ENCODE peak calls at places on chromosomes 12 and 14, in six cellular contexts. One of them, this sample, is unnamed.
A peak's percentile ranks its signal among the peaks of the same experiment; 100 is the strongest.

GRCh38 chr12:129827985-129828384 is 75.8 kb downstream of the TMEM132D start:
- DNase-seq in cardiac muscle cell: no peak
- DNase-seq in BJ: no peak
- DNase-seq in breast epithelium: no peak
- DNase-seq in fibroblast of lung: no peak
- DNase-seq in heart right ventricle: no peak
- DNase-seq in this sample: no peak

GRCh38 chr14:32468955-32469354 is 139.9 kb downstream of the AKAP6 start:
- DNase-seq in cardiac muscle cell: no peak
- DNase-seq in BJ: peak; percentile 61
- DNase-seq in breast epithelium: no peak
- DNase-seq in fibroblast of lung: peak; percentile 84
- DNase-seq in heart right ventricle: no peak
- DNase-seq in this sample: peak; percentile 45

GRCh38 chr14:103296007-103296406 is 38.0 kb upstream of the EIF5 start:
- DNase-seq in cardiac muscle cell: peak; percentile 62
- DNase-seq in BJ: peak; percentile 25
- DNase-seq in breast epithelium: no peak
- DNase-seq in fibroblast of lung: peak; percentile 52
- DNase-seq in heart right ventricle: no peak
- DNase-seq in this sample: peak; percentile 58

GRCh38 chr12:109946913-109947312 is 46.8 kb downstream of the TCHP start:
- DNase-seq in cardiac muscle cell: no peak
- DNase-seq in BJ: no peak
- DNase-seq in breast epithelium: no peak
- DNase-seq in fibroblast of lung: no peak
- DNase-seq in heart right ventricle: no peak
- DNase-seq in this sample: no peak

GRCh38 chr12:31238764-31239387 is 87.1 kb downstream of the SINHCAF start:
- DNase-seq in cardiac muscle cell: peak; percentile 77
- DNase-seq in BJ: no peak
- DNase-seq in breast epithelium: peak; percentile 69
- DNase-seq in fibroblast of lung: peak; percentile 62
- DNase-seq in heart right ventricle: peak; percentile 36
- DNase-seq in this sample: no peak

GRCh38 chr12:65511134-65511912 is 232.8 kb downstream of the MSRB3 start:
- DNase-seq in cardiac muscle cell: no peak
- DNase-seq in BJ: no peak
- DNase-seq in breast epithelium: peak; percentile 69
- DNase-seq in fibroblast of lung: peak; percentile 14
- DNase-seq in heart right ventricle: peak; percentile 39
- DNase-seq in this sample: no peak

GRCh38 chr14:103607039-103607668 is 21.9 kb upstream of the KLC1 start:
- DNase-seq in cardiac muscle cell: peak; percentile 23
- DNase-seq in BJ: peak; percentile 80
- DNase-seq in breast epithelium: no peak
- DNase-seq in fibroblast of lung: peak; percentile 96
- DNase-seq in heart right ventricle: peak; percentile 66
- DNase-seq in this sample: no peak

GRCh38 chr14:103563089-103563620 is 395 bp downstream of the COA8 start:
- DNase-seq in cardiac muscle cell: no peak
- DNase-seq in BJ: no peak
- DNase-seq in breast epithelium: no peak
- DNase-seq in fibroblast of lung: no peak
- DNase-seq in heart right ventricle: no peak
- DNase-seq in this sample: no peak

GRCh38 chr12:44247588-44247987 is 411.7 kb downstream of the TMEM117 start:
- DNase-seq in cardiac muscle cell: no peak
- DNase-seq in BJ: no peak
- DNase-seq in breast epithelium: no peak
- DNase-seq in fibroblast of lung: no peak
- DNase-seq in heart right ventricle: no peak
- DNase-seq in this sample: no peak
- TF ChIP-seq CTCF in cardiac muscle cell: no peak
- TF ChIP-seq CTCF in BJ: no peak
- TF ChIP-seq CTCF in breast epithelium: no peak
- TF ChIP-seq CTCF in fibroblast of lung: no peak
- TF ChIP-seq CTCF in heart right ventricle: no peak
- TF ChIP-seq CTCF in this sample: peak; percentile 17

GRCh38 chr14:92609955-92610354 is 96.4 kb downstream of the RIN3 start:
- DNase-seq in cardiac muscle cell: no peak
- DNase-seq in BJ: no peak
- DNase-seq in breast epithelium: no peak
- DNase-seq in fibroblast of lung: peak; percentile 65
- DNase-seq in heart right ventricle: no peak
- DNase-seq in this sample: no peak
- H3K4me3 ChIP-seq in cardiac muscle cell: no peak overlapping the region
- H3K4me3 ChIP-seq in BJ: no peak overlapping the region
- H3K4me3 ChIP-seq in breast epithelium: no peak overlapping the region
- H3K4me3 ChIP-seq in fibroblast of lung: no peak overlapping the region
- H3K4me3 ChIP-seq in heart right ventricle: no peak overlapping the region
- H3K4me3 ChIP-seq in this sample: no peak overlapping the region

DNA sequence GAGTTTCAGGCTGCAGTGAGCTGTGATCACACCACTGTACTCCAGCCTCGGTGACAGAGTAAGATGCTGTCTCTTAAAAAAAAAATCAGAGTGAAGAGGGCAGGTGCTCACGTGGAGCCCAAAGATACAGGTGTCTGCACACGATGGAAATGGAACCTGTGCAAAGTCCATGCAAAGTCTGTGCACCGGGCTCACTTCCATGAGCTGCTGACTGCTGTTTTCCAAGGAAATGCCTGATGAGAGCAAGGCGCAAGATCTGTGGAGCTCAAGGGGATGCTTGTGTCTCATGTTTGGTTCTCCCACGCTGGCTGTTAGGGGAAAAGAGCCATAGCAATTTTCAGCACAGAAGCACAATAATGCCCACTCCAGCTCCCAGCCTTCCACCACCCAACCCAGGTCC is 27.7 kb upstream of the DICER1 start:
- DNase-seq in cardiac muscle cell: no peak
- DNase-seq in BJ: no peak
- DNase-seq in breast epithelium: no peak
- DNase-seq in fibroblast of lung: no peak
- DNase-seq in heart right ventricle: no peak
- DNase-seq in this sample: no peak
- H3K27me3 ChIP-seq in cardiac muscle cell: peaks cover 8% of the 10 kb centered on the region
- H3K27me3 ChIP-seq in BJ: no peaks in the 10 kb centered on the region
- H3K27me3 ChIP-seq in breast epithelium: no peaks in the 10 kb centered on the region
- H3K27me3 ChIP-seq in fibroblast of lung: peaks cover 2% of the 10 kb centered on the region
- H3K27me3 ChIP-seq in heart right ventricle: no peaks in the 10 kb centered on the region
- H3K27me3 ChIP-seq in this sample: no peaks in the 10 kb centered on the region

GRCh38 chr12:85951823-85952222 is 77.7 kb downstream of the NTS start:
- DNase-seq in cardiac muscle cell: no peak
- DNase-seq in BJ: no peak
- DNase-seq in breast epithelium: no peak
- DNase-seq in fibroblast of lung: peak; percentile 42
- DNase-seq in heart right ventricle: no peak
- DNase-seq in this sample: no peak

GRCh38 chr12:85949253-85949652 is 75.2 kb downstream of the NTS start:
- DNase-seq in cardiac muscle cell: no peak
- DNase-seq in BJ: no peak
- DNase-seq in breast epithelium: no peak
- DNase-seq in fibroblast of lung: no peak
- DNase-seq in heart right ventricle: no peak
- DNase-seq in this sample: no peak

DNA sequence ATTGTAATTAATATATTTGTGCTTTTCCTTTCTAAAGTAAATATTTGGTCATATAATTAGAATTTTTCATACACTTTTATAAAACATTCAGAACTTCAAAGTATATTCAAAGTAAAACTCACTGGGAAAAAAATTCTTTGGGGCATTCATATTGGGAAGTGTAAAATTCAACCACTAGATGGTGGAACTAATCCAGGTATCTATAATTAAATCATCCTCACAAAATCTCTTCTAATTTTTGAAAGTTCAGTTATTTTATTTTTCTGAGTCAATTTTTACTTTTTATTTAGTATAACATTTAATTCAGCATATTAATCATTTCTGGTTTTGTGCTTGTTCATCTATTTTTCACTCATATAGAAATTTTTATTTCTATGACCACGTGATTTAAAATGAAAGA is 81.0 kb downstream of the NTS start:
- DNase-seq in cardiac muscle cell: no peak
- DNase-seq in BJ: no peak
- DNase-seq in breast epithelium: no peak
- DNase-seq in fibroblast of lung: peak; percentile 42
- DNase-seq in heart right ventricle: no peak
- DNase-seq in this sample: no peak
- TF ChIP-seq CTCF in cardiac muscle cell: peak; percentile 29
- TF ChIP-seq CTCF in BJ: no peak
- TF ChIP-seq CTCF in breast epithelium: no peak
- TF ChIP-seq CTCF in fibroblast of lung: no peak
- TF ChIP-seq CTCF in heart right ventricle: no peak
- TF ChIP-seq CTCF in this sample: no peak

GRCh38 chr12:122528992-122529391 is 1.9 kb downstream of the KNTC1 start:
- DNase-seq in cardiac muscle cell: no peak
- DNase-seq in BJ: no peak
- DNase-seq in breast epithelium: no peak
- DNase-seq in fibroblast of lung: no peak
- DNase-seq in heart right ventricle: no peak
- DNase-seq in this sample: no peak

GRCh38 chr12:122523846-122524718 is 2.7 kb downstream of the RSRC2 start:
- DNase-seq in cardiac muscle cell: no peak
- DNase-seq in BJ: no peak
- DNase-seq in breast epithelium: no peak
- DNase-seq in fibroblast of lung: no peak
- DNase-seq in heart right ventricle: no peak
- DNase-seq in this sample: no peak

GRCh38 chr12:122528582-122528981 is 1.5 kb downstream of the KNTC1 start:
- DNase-seq in cardiac muscle cell: no peak
- DNase-seq in BJ: no peak
- DNase-seq in breast epithelium: no peak
- DNase-seq in fibroblast of lung: no peak
- DNase-seq in heart right ventricle: no peak
- DNase-seq in this sample: no peak

GRCh38 chr12:122526683-122527477 is at the start of the genes KNTC1 and RSRC2:
- DNase-seq in cardiac muscle cell: peak; percentile 100
- DNase-seq in BJ: peak; percentile 99
- DNase-seq in breast epithelium: peak; percentile 96
- DNase-seq in fibroblast of lung: peak; percentile 100
- DNase-seq in heart right ventricle: peak; percentile 93
- DNase-seq in this sample: peak; percentile 98

GRCh38 chr12:122527478-122527944 is 462 bp downstream of the KNTC1 start:
- DNase-seq in cardiac muscle cell: peak; percentile 21
- DNase-seq in BJ: no peak
- DNase-seq in breast epithelium: no peak
- DNase-seq in fibroblast of lung: peak; percentile 10
- DNase-seq in heart right ventricle: no peak
- DNase-seq in this sample: no peak
- H3K4me3 ChIP-seq in cardiac muscle cell: peak overlapping the region; percentile 98
- H3K4me3 ChIP-seq in BJ: peak overlapping the region; percentile 52
- H3K4me3 ChIP-seq in breast epithelium: peak overlapping the region; percentile 87
- H3K4me3 ChIP-seq in fibroblast of lung: peak overlapping the region; percentile 92
- H3K4me3 ChIP-seq in heart right ventricle: peak overlapping the region; percentile 91
- H3K4me3 ChIP-seq in this sample: peak overlapping the region; percentile 87

DNA sequence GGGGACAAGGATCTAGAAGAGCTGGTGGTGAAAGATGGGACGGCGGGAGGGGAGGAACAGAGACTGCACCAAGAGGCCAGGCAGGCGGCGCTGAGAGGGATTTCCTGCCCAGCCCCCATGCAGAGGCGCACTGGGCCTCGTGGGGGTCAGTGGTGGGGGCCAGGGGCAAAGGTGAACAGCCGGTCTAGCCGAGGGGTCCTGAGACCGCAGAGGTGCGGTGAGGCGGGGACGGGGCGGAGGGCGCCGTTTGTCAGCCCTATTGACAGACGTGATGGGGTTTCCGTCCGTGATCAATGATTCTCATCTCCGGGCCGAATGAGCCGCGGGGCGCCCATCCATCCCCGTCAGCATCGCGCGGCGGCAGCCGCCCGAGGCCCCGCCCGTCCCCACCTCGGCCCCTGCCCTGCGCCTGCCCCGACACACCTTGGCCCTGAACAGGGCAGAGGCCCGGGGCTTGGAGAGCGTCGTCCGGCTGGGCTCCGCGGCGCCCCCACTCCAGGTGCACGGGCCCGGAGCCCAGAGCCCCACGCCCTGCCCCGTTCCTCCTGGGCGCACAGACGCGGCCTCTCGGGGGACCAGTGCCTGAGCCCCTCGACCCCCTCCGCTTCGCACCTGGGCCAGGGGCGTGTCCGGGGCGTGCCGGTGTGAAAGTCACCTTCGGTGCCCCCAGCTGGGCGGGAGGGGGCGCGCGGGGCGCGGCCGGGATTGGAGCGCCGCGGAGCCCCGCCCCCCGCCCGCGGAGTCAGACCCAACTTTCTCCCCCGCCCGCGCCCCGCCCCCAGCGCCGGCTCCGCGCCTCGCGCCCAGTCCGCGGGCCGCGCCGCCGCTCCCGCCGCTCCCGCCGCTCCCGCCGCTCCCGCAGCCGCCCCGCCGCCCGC is at the start of gene NXPH4:
- DNase-seq in cardiac muscle cell: peak; percentile 45
- DNase-seq in BJ: no peak
- DNase-seq in breast epithelium: no peak
- DNase-seq in fibroblast of lung: no peak
- DNase-seq in heart right ventricle: peak; percentile 57
- DNase-seq in this sample: no peak
- H3K27me3 ChIP-seq in cardiac muscle cell: peaks cover 77% of the 10 kb centered on the region
- H3K27me3 ChIP-seq in BJ: peaks cover 13% of the 10 kb centered on the region
- H3K27me3 ChIP-seq in breast epithelium: peaks cover 8% of the 10 kb centered on the region
- H3K27me3 ChIP-seq in fibroblast of lung: peaks cover 43% of the 10 kb centered on the region
- H3K27me3 ChIP-seq in heart right ventricle: peaks cover 78% of the 10 kb centered on the region
- H3K27me3 ChIP-seq in this sample: peaks cover 68% of the 10 kb centered on the region

GRCh38 chr14:53236708-53237107 is 83.6 kb upstream of the DDHD1 start:
- DNase-seq in cardiac muscle cell: no peak
- DNase-seq in BJ: no peak
- DNase-seq in breast epithelium: no peak
- DNase-seq in fibroblast of lung: no peak
- DNase-seq in heart right ventricle: no peak
- DNase-seq in this sample: no peak
- TF ChIP-seq CTCF in cardiac muscle cell: no peak
- TF ChIP-seq CTCF in BJ: no peak
- TF ChIP-seq CTCF in breast epithelium: no peak
- TF ChIP-seq CTCF in fibroblast of lung: no peak
- TF ChIP-seq CTCF in heart right ventricle: no peak
- TF ChIP-seq CTCF in this sample: no peak

GRCh38 chr12:106359620-106360399 is 2.3 kb downstream of the POLR3B start:
- DNase-seq in cardiac muscle cell: no peak
- DNase-seq in BJ: no peak
- DNase-seq in breast epithelium: no peak
- DNase-seq in fibroblast of lung: no peak
- DNase-seq in heart right ventricle: no peak
- DNase-seq in this sample: no peak
- H3K4me3 ChIP-seq in cardiac muscle cell: no peak overlapping the region
- H3K4me3 ChIP-seq in BJ: no peak overlapping the region
- H3K4me3 ChIP-seq in breast epithelium: no peak overlapping the region
- H3K4me3 ChIP-seq in fibroblast of lung: no peak overlapping the region
- H3K4me3 ChIP-seq in heart right ventricle: no peak overlapping the region
- H3K4me3 ChIP-seq in this sample: no peak overlapping the region

GRCh38 chr14:70116278-70116677 is 72.5 kb downstream of the SLC8A3 start:
- DNase-seq in cardiac muscle cell: no peak
- DNase-seq in BJ: no peak
- DNase-seq in breast epithelium: no peak
- DNase-seq in fibroblast of lung: no peak
- DNase-seq in heart right ventricle: no peak
- DNase-seq in this sample: no peak
- H3K27me3 ChIP-seq in cardiac muscle cell: peaks cover 92% of the 10 kb centered on the region
- H3K27me3 ChIP-seq in BJ: no peaks in the 10 kb centered on the region
- H3K27me3 ChIP-seq in breast epithelium: no peaks in the 10 kb centered on the region
- H3K27me3 ChIP-seq in fibroblast of lung: no peaks in the 10 kb centered on the region
- H3K27me3 ChIP-seq in heart right ventricle: peaks cover 10% of the 10 kb centered on the region
- H3K27me3 ChIP-seq in this sample: no peaks in the 10 kb centered on the region